ENCODE peak calls at places on chromosomes 13 and 19, in four cellular contexts. X is CD8-positive, alpha-beta memory T cell; T is germinal center; N is stimulated activated CD4-positive, alpha-beta T cell treated with anti-CD3 and anti-CD28 coated beads, Interleukin-2, amount 100 ng/mL, for 48 hours. L is an unnamed sample.

GRCh38 chr19:10855879-10856522 is 7.8 kb downstream of the C19orf38 start:
- DNase-seq in N (peak), T (peak), X (no peak), L (peak)

GRCh38 chr19:858868-859843 is at the start of gene CFD:
- DNase-seq in N (no peak), T (no peak), X (no peak), L (no peak)

GRCh38 chr19:17902701-17903100 is 30.1 kb upstream of the CCDC124 start:
- DNase-seq in T (no peak), X (no peak), N (no peak), L (no peak)

GRCh38 chr13:50090211-50090610 is 75.0 kb downstream of the KCNRG start:
- DNase-seq in T (no peak), N (no peak), X (no peak), L (no peak)

GRCh38 chr13:71218960-71219359 is 648.0 kb downstream of the DACH1 start:
- DNase-seq in N (no peak), X (no peak), T (no peak), L (peak)

GRCh38 chr19:12840091-12841079 is 2.1 kb downstream of the MAST1 start:
- DNase-seq in N (peak), T (peak), X (no peak), L (peak)

GRCh38 chr13:72463561-72463960 is 263.9 kb downstream of the MZT1 start:
- DNase-seq in T (no peak), N (no peak), X (no peak), L (no peak)

GRCh38 chr13:73341748-73342147 is 282.9 kb downstream of the KLF5 start:
- DNase-seq in N (no peak), T (no peak), X (no peak), L (no peak)

GRCh38 chr13:85497652-85498051 is 301.6 kb downstream of the SLITRK6 start:
- DNase-seq in X (no peak), N (no peak), T (no peak), L (no peak)

GRCh38 chr13:66665991-66666390 is 564.1 kb downstream of the PCDH9 start:
- DNase-seq in T (no peak), X (no peak), N (no peak), L (no peak)

GRCh38 chr19:8332976-8333770 is 9.9 kb downstream of the KANK3 start:
- DNase-seq in T (no peak), N (no peak), X (no peak), L (no peak)

GRCh38 chr19:1057185-1057857 is 9.6 kb upstream of the ARHGAP45 start:
- DNase-seq in X (no peak), T (no peak), N (no peak), L (peak)

GRCh38 chr19:48051345-48052033 is 7.6 kb upstream of the CABP5 start:
- DNase-seq in N (no peak), X (no peak), T (no peak), L (peak)

GRCh38 chr13:84137292-84137691 is 255.0 kb upstream of the SLITRK1 start:
- DNase-seq in N (peak), X (peak), T (no peak), L (peak)

GRCh38 chr19:48717059-48717395 is 2.5 kb downstream of the MAMSTR start:
- DNase-seq in N (no peak), T (no peak), X (no peak), L (no peak)

GRCh38 chr13:39825886-39826285 is 170.4 kb downstream of the COG6 start:
- DNase-seq in X (no peak), N (no peak), T (no peak), L (no peak)

GRCh38 chr19:32287811-32288227 is 57.6 kb upstream of the ZNF507 start:
- DNase-seq in T (no peak), N (peak), X (no peak), L (peak)

GRCh38 chr19:49691243-49692101 is 556 bp downstream of the CPT1C start:
- DNase-seq in X (no peak), T (peak), N (peak), L (no peak)

GRCh38 chr13:95388420-95389079 is 87.3 kb upstream of the ABCC4 start:
- DNase-seq in N (no peak), T (no peak), X (no peak), L (peak)

GRCh38 chr19:49336482-49337266 is 1.5 kb downstream of the CD37 start:
- DNase-seq in X (no peak), N (no peak), T (no peak), L (no peak)

GRCh38 chr13:36571444-36571843 is 102.4 kb upstream of the SERTM1 start:
- DNase-seq in N (no peak), X (no peak), T (no peak), L (no peak)

GRCh38 chr13:113410472-113411201 is 42.7 kb downstream of the ADPRHL1 start:
- DNase-seq in X (no peak), T (no peak), N (no peak), L (no peak)

GRCh38 chr19:31436121-31436776 is 87.0 kb upstream of the TSHZ3 start:
- DNase-seq in X (no peak), T (no peak), N (no peak), L (no peak)

GRCh38 chr19:28864577-28865042 is 348.3 kb downstream of the UQCRFS1 start:
- DNase-seq in N (no peak), X (no peak), T (no peak), L (no peak)

GRCh38 chr19:47037766-47038165 is 10.7 kb downstream of the TMEM160 start:
- DNase-seq in N (no peak), T (no peak), X (no peak), L (no peak)

GRCh38 chr13:108357228-108357627 is 87.7 kb downstream of the TNFSF13B start:
- DNase-seq in T (no peak), N (no peak), X (no peak), L (no peak)

GRCh38 chr19:41195675-41196497 is 2.9 kb downstream of the CYP2S1 start:
- DNase-seq in N (no peak), T (no peak), X (no peak), L (no peak)

GRCh38 chr19:43420954-43421353 is 6.3 kb downstream of the TEX101 start:
- DNase-seq in N (no peak), T (no peak), X (no peak), L (no peak)

GRCh38 chr19:13920940-13921744 is 15.1 kb downstream of the CC2D1A start:
- DNase-seq in N (peak), X (no peak), T (peak), L (peak)

GRCh38 chr19:10105241-10106099 is 692 bp upstream of the PPAN start:
- DNase-seq in X (peak), T (peak), N (peak), L (peak)

GRCh38 chr19:23260956-23261355 is 10.8 kb upstream of the ZNF724 start:
- DNase-seq in X (no peak), N (no peak), T (no peak), L (no peak)

GRCh38 chr19:5332501-5332900 is 8.1 kb downstream of the PTPRS start:
- DNase-seq in T (no peak), X (no peak), N (no peak), L (no peak)

GRCh38 chr13:21071015-21071414 is 9.6 kb upstream of the LATS2 start:
- DNase-seq in X (no peak), T (no peak), N (no peak), L (no peak)